ENCODE peak calls at places on chromosomes 3 and 15, in five cellular contexts. D, X, A, T and J are unnamed samples.

GRCh38 chr3:128784228-128784627 is 58.2 kb downstream of the RAB7A start:
- DNase-seq in D (peak; percentile 25), X (peak; percentile 47), A (no peak), T (no peak), J (peak; percentile 18)

GRCh38 chr3:174365796-174366195 is 493.3 kb upstream of the NAALADL2 start:
- DNase-seq in D (no peak), X (no peak), A (no peak), T (no peak), J (no peak)

GRCh38 chr15:66630801-66631351 is 65.1 kb upstream of the LCTL start:
- DNase-seq in D (no peak), X (no peak), A (no peak), T (no peak), J (no peak)

GRCh38 chr3:189570916-189571315 is 60.3 kb upstream of the TP63 start:
- DNase-seq in D (no peak), X (no peak), A (no peak), T (no peak), J (peak; percentile 9)

GRCh38 chr3:141728355-141728892 is 9.7 kb upstream of the RNF7 start:
- DNase-seq in D (no peak), X (peak; percentile 32), A (no peak), T (no peak), J (no peak)

GRCh38 chr3:69791111-69791510 is 51.8 kb downstream of the MITF start:
- DNase-seq in D (no peak), X (peak; percentile 97), A (peak; percentile 28), T (peak; percentile 60), J (peak; percentile 59)

GRCh38 chr15:57306305-57306943 is 69.9 kb upstream of the CGNL1 start:
- DNase-seq in D (peak; percentile 74), X (peak; percentile 64), A (peak; percentile 96), T (peak; percentile 95), J (peak; percentile 61)

GRCh38 chr3:188950832-188951489 is 220.8 kb upstream of the TPRG1 start:
- DNase-seq in D (peak; percentile 64), X (peak; percentile 99), A (no peak), T (peak; percentile 87), J (peak; percentile 98)

GRCh38 chr3:9401986-9402385 is 4.6 kb downstream of the SETD5 start:
- DNase-seq in D (no peak), X (no peak), A (no peak), T (no peak), J (no peak)

GRCh38 chr15:80694624-80695098 is 449 bp upstream of the ABHD17C start:
- DNase-seq in D (peak; percentile 30), X (peak; percentile 44), A (peak; percentile 76), T (peak; percentile 55), J (no peak)

GRCh38 chr15:25682349-25682748 is 180.8 kb downstream of the ATP10A start:
- DNase-seq in D (no peak), X (no peak), A (no peak), T (no peak), J (no peak)

GRCh38 chr15:70853270-70853854 is 595 bp downstream of the LARP6 start:
- DNase-seq in D (peak; percentile 62), X (peak; percentile 88), A (no peak), T (peak; percentile 76), J (peak; percentile 75)

GRCh38 chr15:76987896-76988860 is 6.7 kb upstream of the PSTPIP1 start:
- DNase-seq in D (no peak), X (no peak), A (peak; percentile 57), T (no peak), J (no peak)

GRCh38 chr3:99878005-99878404 is 60.3 kb downstream of the CMSS1 start:
- DNase-seq in D (peak; percentile 68), X (peak; percentile 80), A (no peak), T (peak; percentile 56), J (peak; percentile 83)

GRCh38 chr3:32316976-32317375 is 74.7 kb upstream of the CMTM7 start:
- DNase-seq in D (no peak), X (no peak), A (no peak), T (no peak), J (no peak)

GRCh38 chr3:3675186-3675585 is 124.0 kb upstream of the LRRN1 start:
- DNase-seq in D (no peak), X (no peak), A (no peak), T (no peak), J (no peak)

GRCh38 chr15:40420793-40421192 is 15.2 kb downstream of the IVD start:
- DNase-seq in D (no peak), X (no peak), A (peak; percentile 90), T (no peak), J (no peak)

GRCh38 chr3:46469680-46470357 is 5.1 kb upstream of the LTF start:
- DNase-seq in D (no peak), X (no peak), A (no peak), T (no peak), J (no peak)

GRCh38 chr3:180855364-180855763 is 57.1 kb upstream of the FXR1 start:
- DNase-seq in D (no peak), X (peak; percentile 5), A (no peak), T (no peak), J (no peak)

GRCh38 chr15:49387471-49387870 is 35.6 kb upstream of the FGF7 start:
- DNase-seq in D (no peak), X (no peak), A (no peak), T (no peak), J (no peak)

GRCh38 chr15:25780479-25781255 is 82.5 kb downstream of the ATP10A start:
- DNase-seq in D (no peak), X (no peak), A (no peak), T (no peak), J (no peak)

GRCh38 chr15:95646892-95647291 is 683.6 kb upstream of the NR2F2 start:
- DNase-seq in D (no peak), X (no peak), A (no peak), T (no peak), J (no peak)

GRCh38 chr15:100115711-100116090 is 226.1 kb downstream of the ADAMTS17 start:
- DNase-seq in D (no peak), X (peak; percentile 76), A (no peak), T (no peak), J (peak; percentile 85)

GRCh38 chr3:57977755-57978715 is 30.2 kb upstream of the FLNB start:
- DNase-seq in D (no peak), X (no peak), A (no peak), T (peak; percentile 34), J (no peak)

GRCh38 chr3:33128706-33129105 is 14.9 kb downstream of the CRTAP start:
- DNase-seq in D (no peak), X (no peak), A (no peak), T (peak; percentile 52), J (no peak)